ENCODE peak calls at places on chromosomes 2 and 18, in four cellular contexts. One of them, this sample, is unnamed.
A peak's percentile ranks its signal among the peaks of the same experiment; 100 is the strongest.

GRCh38 chr2:143165291-143165690 is 36.1 kb downstream of the ARHGAP15 start:
- DNase-seq in HCT116: no peak
- DNase-seq in HepG2: no peak
- DNase-seq in K562: no peak
- DNase-seq in this sample: no peak

GRCh38 chr2:36489296-36489695 is 108.7 kb downstream of the FEZ2 start:
- DNase-seq in HCT116: no peak
- DNase-seq in HepG2: no peak
- DNase-seq in K562: no peak
- DNase-seq in this sample: no peak

GRCh38 chr2:126804347-126804746 is 94.3 kb upstream of the TEX51 start:
- DNase-seq in HCT116: no peak
- DNase-seq in HepG2: no peak
- DNase-seq in K562: no peak
- DNase-seq in this sample: no peak

GRCh38 chr18:37383789-37384151 is 181.8 kb downstream of the CELF4 start:
- DNase-seq in HCT116: no peak
- DNase-seq in HepG2: no peak
- DNase-seq in K562: no peak
- DNase-seq in this sample: no peak

GRCh38 chr2:240372051-240372450 is 63.4 kb upstream of the GPC1 start:
- DNase-seq in HCT116: no peak
- DNase-seq in HepG2: no peak
- DNase-seq in K562: no peak
- DNase-seq in this sample: no peak

GRCh38 chr18:23244431-23244830 is 109.1 kb downstream of the CABLES1 start:
- DNase-seq in HCT116: no peak
- DNase-seq in HepG2: no peak
- DNase-seq in K562: no peak
- DNase-seq in this sample: peak; percentile 67

GRCh38 chr2:242038928-242039341 is 169.4 kb downstream of the RTP5 start:
- DNase-seq in HCT116: no peak
- DNase-seq in HepG2: no peak
- DNase-seq in K562: no peak
- DNase-seq in this sample: no peak

GRCh38 chr2:109433926-109434325 is 179.8 kb downstream of the SEPTIN10 start:
- DNase-seq in HCT116: no peak
- DNase-seq in HepG2: no peak
- DNase-seq in K562: no peak
- DNase-seq in this sample: no peak

GRCh38 chr2:9655441-9656269 is 24.9 kb upstream of the YWHAQ start:
- DNase-seq in HCT116: no peak
- DNase-seq in HepG2: no peak
- DNase-seq in K562: no peak
- DNase-seq in this sample: no peak

GRCh38 chr2:11169333-11169732 is 14.1 kb downstream of the SLC66A3 start:
- DNase-seq in HCT116: no peak
- DNase-seq in HepG2: peak; percentile 45
- DNase-seq in K562: no peak
- DNase-seq in this sample: no peak

GRCh38 chr2:10614940-10615339 is 74.8 kb downstream of the NOL10 start:
- DNase-seq in HCT116: no peak
- DNase-seq in HepG2: no peak
- DNase-seq in K562: no peak
- DNase-seq in this sample: no peak

GRCh38 chr2:116988303-116988702 is 826.2 kb upstream of the DDX18 start:
- DNase-seq in HCT116: no peak
- DNase-seq in HepG2: no peak
- DNase-seq in K562: no peak
- DNase-seq in this sample: no peak

GRCh38 chr2:179614121-179614520 is 247.3 kb downstream of the ZNF385B start:
- DNase-seq in HCT116: no peak
- DNase-seq in HepG2: no peak
- DNase-seq in K562: no peak
- DNase-seq in this sample: no peak

GRCh38 chr18:71221405-71221804 is 932.6 kb downstream of the SOCS6 start:
- DNase-seq in HCT116: no peak
- DNase-seq in HepG2: no peak
- DNase-seq in K562: no peak
- DNase-seq in this sample: no peak

GRCh38 chr2:128241896-128242295 is 76.8 kb downstream of the HS6ST1 start:
- DNase-seq in HCT116: no peak
- DNase-seq in HepG2: no peak
- DNase-seq in K562: no peak
- DNase-seq in this sample: no peak

GRCh38 chr2:199946836-199947235 is 8.5 kb downstream of the TYW5 start:
- DNase-seq in HCT116: no peak
- DNase-seq in HepG2: no peak
- DNase-seq in K562: no peak
- DNase-seq in this sample: no peak

GRCh38 chr2:123532126-123532525 is 493.0 kb upstream of the CNTNAP5 start:
- DNase-seq in HCT116: no peak
- DNase-seq in HepG2: no peak
- DNase-seq in K562: no peak
- DNase-seq in this sample: no peak

GRCh38 chr2:31239842-31240198 is 5.9 kb downstream of the EHD3 start:
- DNase-seq in HCT116: no peak
- DNase-seq in HepG2: no peak
- DNase-seq in K562: no peak
- DNase-seq in this sample: no peak

GRCh38 chr2:31011565-31011964 is 126.7 kb downstream of the GALNT14 start:
- DNase-seq in HCT116: no peak
- DNase-seq in HepG2: no peak
- DNase-seq in K562: no peak
- DNase-seq in this sample: no peak

GRCh38 chr2:8239402-8240127 is 442.3 kb upstream of the ID2 start:
- DNase-seq in HCT116: no peak
- DNase-seq in HepG2: no peak
- DNase-seq in K562: no peak
- DNase-seq in this sample: no peak

GRCh38 chr2:63571291-63571690 is 17.0 kb downstream of the WDPCP start:
- DNase-seq in HCT116: no peak
- DNase-seq in HepG2: no peak
- DNase-seq in K562: no peak
- DNase-seq in this sample: no peak

GRCh38 chr18:34821669-34822210 is 111.6 kb downstream of the DTNA start:
- DNase-seq in HCT116: no peak
- DNase-seq in HepG2: peak; percentile 38
- DNase-seq in K562: no peak
- DNase-seq in this sample: no peak

GRCh38 chr2:88220733-88221132 is 50.6 kb downstream of the THNSL2 start:
- DNase-seq in HCT116: no peak
- DNase-seq in HepG2: no peak
- DNase-seq in K562: no peak
- DNase-seq in this sample: no peak

GRCh38 chr2:236858661-236859060 is 227.0 kb upstream of the COPS8 start:
- DNase-seq in HCT116: no peak
- DNase-seq in HepG2: no peak
- DNase-seq in K562: no peak
- DNase-seq in this sample: no peak
- TF ChIP-seq ELF1 in HCT116: no peak
- TF ChIP-seq ELF1 in HepG2: no peak
- TF ChIP-seq ELF1 in K562: no peak
- TF ChIP-seq ELF1 in this sample: no peak

DNA sequence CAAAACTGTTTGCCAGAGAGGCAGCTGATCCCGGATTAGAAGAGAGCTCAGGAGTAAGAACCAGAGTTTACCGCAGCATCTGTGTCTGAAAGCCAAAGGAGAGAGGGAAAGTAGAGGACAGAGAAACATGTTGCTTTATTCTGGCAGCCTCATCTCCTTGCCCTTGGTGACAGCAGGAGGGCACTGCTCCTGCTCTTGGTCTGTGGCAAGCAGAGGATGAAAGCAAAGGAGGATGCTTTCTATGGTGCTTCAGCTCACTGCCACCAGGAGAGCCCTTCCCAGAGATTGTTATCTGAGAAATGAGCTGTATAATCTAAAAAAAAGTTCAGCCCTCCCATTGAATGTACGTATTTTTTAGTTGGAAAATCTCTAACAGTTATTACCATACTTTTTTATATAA is 7.7 kb downstream of the SLC1A4 start:
- DNase-seq in HCT116: no peak
- DNase-seq in HepG2: no peak
- DNase-seq in K562: no peak
- DNase-seq in this sample: peak; percentile 48
- TF ChIP-seq ELF1 in HCT116: no peak
- TF ChIP-seq ELF1 in HepG2: no peak
- TF ChIP-seq ELF1 in K562: no peak
- TF ChIP-seq ELF1 in this sample: no peak

GRCh38 chr2:101306410-101306809 is 2.1 kb downstream of the RNF149 start:
- DNase-seq in HCT116: no peak
- DNase-seq in HepG2: no peak
- DNase-seq in K562: peak; percentile 41
- DNase-seq in this sample: no peak

GRCh38 chr2:101303688-101304087 is 4.8 kb downstream of the RNF149 start:
- DNase-seq in HCT116: no peak
- DNase-seq in HepG2: no peak
- DNase-seq in K562: no peak
- DNase-seq in this sample: no peak

GRCh38 chr2:101307503-101307902 is 998 bp downstream of the RNF149 start:
- DNase-seq in HCT116: no peak
- DNase-seq in HepG2: no peak
- DNase-seq in K562: no peak
- DNase-seq in this sample: no peak

GRCh38 chr2:101305044-101305443 is 3.5 kb downstream of the RNF149 start:
- DNase-seq in HCT116: no peak
- DNase-seq in HepG2: no peak
- DNase-seq in K562: no peak
- DNase-seq in this sample: no peak

GRCh38 chr2:101305492-101306123 is 2.9 kb downstream of the RNF149 start:
- DNase-seq in HCT116: no peak
- DNase-seq in HepG2: no peak
- DNase-seq in K562: no peak
- DNase-seq in this sample: no peak
- TF ChIP-seq ELF1 in HCT116: no peak
- TF ChIP-seq ELF1 in HepG2: no peak
- TF ChIP-seq ELF1 in K562: no peak
- TF ChIP-seq ELF1 in this sample: no peak

DNA sequence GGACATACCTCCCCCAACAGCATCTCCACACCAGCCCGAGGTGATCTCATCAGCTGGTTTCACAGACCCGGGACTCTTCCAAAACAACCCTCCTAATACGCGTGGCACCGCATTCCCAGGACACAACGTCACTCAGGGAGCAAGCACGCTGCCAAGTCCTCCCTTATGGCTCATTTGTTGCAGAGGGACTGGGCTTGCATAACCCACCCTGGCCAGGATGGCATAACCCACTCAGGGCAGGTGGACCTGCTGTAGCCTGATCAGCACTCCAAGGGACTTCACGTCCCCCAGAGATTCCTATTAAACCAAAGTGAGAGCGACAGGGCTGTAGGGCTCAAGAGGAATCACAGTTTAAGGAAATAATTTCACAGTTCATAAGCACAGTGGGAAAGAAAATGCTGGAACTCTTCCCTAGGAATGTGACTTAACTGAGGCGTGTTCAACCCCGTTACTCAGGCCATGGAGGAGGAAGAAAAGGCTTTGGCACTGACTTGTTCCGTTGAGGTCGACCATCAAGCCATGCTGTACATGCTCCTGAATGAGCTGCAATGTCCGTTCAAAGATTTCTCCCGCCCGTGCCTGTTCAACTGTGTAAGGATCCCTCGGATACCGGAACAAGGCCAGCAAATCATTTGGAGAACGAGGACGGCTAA is 91.1 kb downstream of the PXDN start:
- DNase-seq in HCT116: no peak
- DNase-seq in HepG2: no peak
- DNase-seq in K562: no peak
- DNase-seq in this sample: no peak
- TF ChIP-seq ELF1 in HCT116: no peak
- TF ChIP-seq ELF1 in HepG2: no peak
- TF ChIP-seq ELF1 in K562: no peak
- TF ChIP-seq ELF1 in this sample: no peak